ENCODE peak calls at places on chromosomes 1 and 21, in four cellular contexts. One of them, this sample, is unnamed.

GRCh38 chr1:188499690-188500089 is 1670.9 kb downstream of the PLA2G4A start:
- DNase-seq in HepG2: no peak
- DNase-seq in A549: no peak
- DNase-seq in GM12878: no peak
- DNase-seq in this sample: no peak

GRCh38 chr1:207933205-207933800 is 22.4 kb upstream of the CD34 start:
- DNase-seq in HepG2: no peak
- DNase-seq in A549: no peak
- DNase-seq in GM12878: no peak
- DNase-seq in this sample: peak

GRCh38 chr1:145926706-145927072 is 595 bp downstream of the RBM8A start:
- DNase-seq in HepG2: no peak
- DNase-seq in GM12878: no peak
- DNase-seq in A549: no peak
- DNase-seq in this sample: no peak

GRCh38 chr1:196393742-196394141 is 214.5 kb downstream of the KCNT2 start:
- DNase-seq in A549: no peak
- DNase-seq in HepG2: no peak
- DNase-seq in GM12878: no peak
- DNase-seq in this sample: no peak

GRCh38 chr1:111251570-111251969 is 24.1 kb downstream of the CHI3L2 start:
- DNase-seq in HepG2: no peak
- DNase-seq in GM12878: no peak
- DNase-seq in A549: no peak
- DNase-seq in this sample: no peak

GRCh38 chr21:15221799-15222386 is 157.1 kb upstream of the NRIP1 start:
- DNase-seq in GM12878: no peak
- DNase-seq in HepG2: peak
- DNase-seq in A549: peak
- DNase-seq in this sample: no peak

GRCh38 chr1:107668762-107669161 is 296.2 kb downstream of the VAV3 start:
- DNase-seq in A549: no peak
- DNase-seq in HepG2: no peak
- DNase-seq in GM12878: no peak
- DNase-seq in this sample: no peak

GRCh38 chr1:93716974-93717373 is 35.3 kb upstream of the BCAR3 start:
- DNase-seq in GM12878: no peak
- DNase-seq in HepG2: no peak
- DNase-seq in A549: peak
- DNase-seq in this sample: no peak

GRCh38 chr1:218850367-218850766 is 323.3 kb upstream of the LYPLAL1 start:
- DNase-seq in GM12878: no peak
- DNase-seq in A549: no peak
- DNase-seq in HepG2: no peak
- DNase-seq in this sample: no peak

GRCh38 chr1:63454269-63454668 is 68.8 kb downstream of the ITGB3BP start:
- DNase-seq in A549: peak
- DNase-seq in HepG2: peak
- DNase-seq in GM12878: no peak
- DNase-seq in this sample: no peak

GRCh38 chr1:213327318-213327667 is 276.3 kb downstream of the RPS6KC1 start:
- DNase-seq in GM12878: no peak
- DNase-seq in HepG2: no peak
- DNase-seq in A549: peak
- DNase-seq in this sample: no peak

GRCh38 chr1:220564216-220564615 is 36.3 kb downstream of the MARK1 start:
- DNase-seq in HepG2: no peak
- DNase-seq in GM12878: no peak
- DNase-seq in A549: no peak
- DNase-seq in this sample: no peak

GRCh38 chr1:83516369-83516768 is 482.6 kb downstream of the TTLL7 start:
- DNase-seq in A549: no peak
- DNase-seq in GM12878: no peak
- DNase-seq in HepG2: no peak
- DNase-seq in this sample: no peak

GRCh38 chr1:197327776-197328364 is 59.8 kb downstream of the CRB1 start:
- DNase-seq in A549: peak
- DNase-seq in HepG2: no peak
- DNase-seq in GM12878: no peak
- DNase-seq in this sample: no peak

GRCh38 chr1:198234511-198235251 is 77.9 kb downstream of the NEK7 start:
- DNase-seq in GM12878: no peak
- DNase-seq in A549: no peak
- DNase-seq in HepG2: no peak
- DNase-seq in this sample: no peak

GRCh38 chr1:114331936-114332335 is 178.3 kb upstream of the SYT6 start:
- DNase-seq in HepG2: no peak
- DNase-seq in GM12878: no peak
- DNase-seq in A549: no peak
- DNase-seq in this sample: no peak

GRCh38 chr1:12527564-12527963 is 90.4 kb downstream of the DHRS3 start:
- DNase-seq in A549: no peak
- DNase-seq in GM12878: no peak
- DNase-seq in HepG2: no peak
- DNase-seq in this sample: no peak

GRCh38 chr1:12529640-12530174 is 88.3 kb downstream of the DHRS3 start:
- DNase-seq in GM12878: no peak
- DNase-seq in HepG2: no peak
- DNase-seq in A549: no peak
- DNase-seq in this sample: no peak

GRCh38 chr1:12524266-12524665 is 93.7 kb downstream of the DHRS3 start:
- DNase-seq in GM12878: no peak
- DNase-seq in HepG2: no peak
- DNase-seq in A549: no peak
- DNase-seq in this sample: no peak

GRCh38 chr1:12528021-12528852 is 89.8 kb downstream of the DHRS3 start:
- DNase-seq in HepG2: peak
- DNase-seq in A549: peak
- DNase-seq in GM12878: no peak
- DNase-seq in this sample: peak

GRCh38 chr1:12525311-12526181 is 92.5 kb downstream of the DHRS3 start:
- DNase-seq in HepG2: peak
- DNase-seq in GM12878: no peak
- DNase-seq in A549: peak
- DNase-seq in this sample: peak
- TF ChIP-seq JUNB in HepG2: peak
- TF ChIP-seq JUNB in GM12878: no peak
- TF ChIP-seq JUNB in A549: no peak
- TF ChIP-seq JUNB in this sample: no peak

GRCh38 chr1:20720631-20721051 is 2.8 kb upstream of the KIF17 start:
- DNase-seq in GM12878: no peak
- DNase-seq in HepG2: no peak
- DNase-seq in A549: no peak
- DNase-seq in this sample: no peak
- TF ChIP-seq USF2 in GM12878: no peak
- TF ChIP-seq USF2 in HepG2: no peak
- TF ChIP-seq USF2 in A549: no peak
- TF ChIP-seq USF2 in this sample: no peak

GRCh38 chr21:34279883-34280282 is 83.9 kb upstream of the KCNE2 start:
- DNase-seq in GM12878: no peak
- DNase-seq in HepG2: no peak
- DNase-seq in A549: no peak
- DNase-seq in this sample: no peak

GRCh38 chr21:34280987-34281386 is 82.8 kb upstream of the KCNE2 start:
- DNase-seq in A549: no peak
- DNase-seq in GM12878: no peak
- DNase-seq in HepG2: no peak
- DNase-seq in this sample: no peak

GRCh38 chr21:34282223-34282622 is 81.6 kb upstream of the KCNE2 start:
- DNase-seq in A549: no peak
- DNase-seq in HepG2: no peak
- DNase-seq in GM12878: no peak
- DNase-seq in this sample: no peak

GRCh38 chr21:34279285-34279684 is 84.5 kb upstream of the KCNE2 start:
- DNase-seq in A549: no peak
- DNase-seq in HepG2: no peak
- DNase-seq in GM12878: no peak
- DNase-seq in this sample: no peak

DNA sequence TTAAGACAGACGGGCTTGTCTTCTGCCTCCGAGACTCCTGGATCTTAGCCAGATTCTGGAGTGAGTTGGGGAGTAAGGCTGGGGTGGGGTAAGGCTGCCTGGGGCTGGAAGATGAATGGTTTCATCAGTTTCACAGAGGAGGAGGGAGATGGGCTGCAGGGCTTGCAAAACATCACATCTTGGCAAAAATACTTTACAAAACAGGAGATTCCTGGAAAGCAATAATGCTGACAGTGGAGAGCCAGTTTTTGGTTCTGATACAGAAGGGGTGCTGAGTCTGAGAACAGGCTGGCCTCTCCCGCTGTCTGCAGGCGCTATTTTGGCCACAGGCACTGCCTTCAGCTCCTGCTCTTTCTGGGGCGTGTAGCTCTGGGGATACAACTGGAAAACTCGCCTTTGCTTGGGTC is 83.4 kb upstream of the KCNE2 start:
- DNase-seq in HepG2: no peak
- DNase-seq in A549: no peak
- DNase-seq in GM12878: no peak
- DNase-seq in this sample: peak
- TF ChIP-seq JUNB in HepG2: no peak
- TF ChIP-seq JUNB in A549: no peak
- TF ChIP-seq JUNB in GM12878: no peak
- TF ChIP-seq JUNB in this sample: no peak

DNA sequence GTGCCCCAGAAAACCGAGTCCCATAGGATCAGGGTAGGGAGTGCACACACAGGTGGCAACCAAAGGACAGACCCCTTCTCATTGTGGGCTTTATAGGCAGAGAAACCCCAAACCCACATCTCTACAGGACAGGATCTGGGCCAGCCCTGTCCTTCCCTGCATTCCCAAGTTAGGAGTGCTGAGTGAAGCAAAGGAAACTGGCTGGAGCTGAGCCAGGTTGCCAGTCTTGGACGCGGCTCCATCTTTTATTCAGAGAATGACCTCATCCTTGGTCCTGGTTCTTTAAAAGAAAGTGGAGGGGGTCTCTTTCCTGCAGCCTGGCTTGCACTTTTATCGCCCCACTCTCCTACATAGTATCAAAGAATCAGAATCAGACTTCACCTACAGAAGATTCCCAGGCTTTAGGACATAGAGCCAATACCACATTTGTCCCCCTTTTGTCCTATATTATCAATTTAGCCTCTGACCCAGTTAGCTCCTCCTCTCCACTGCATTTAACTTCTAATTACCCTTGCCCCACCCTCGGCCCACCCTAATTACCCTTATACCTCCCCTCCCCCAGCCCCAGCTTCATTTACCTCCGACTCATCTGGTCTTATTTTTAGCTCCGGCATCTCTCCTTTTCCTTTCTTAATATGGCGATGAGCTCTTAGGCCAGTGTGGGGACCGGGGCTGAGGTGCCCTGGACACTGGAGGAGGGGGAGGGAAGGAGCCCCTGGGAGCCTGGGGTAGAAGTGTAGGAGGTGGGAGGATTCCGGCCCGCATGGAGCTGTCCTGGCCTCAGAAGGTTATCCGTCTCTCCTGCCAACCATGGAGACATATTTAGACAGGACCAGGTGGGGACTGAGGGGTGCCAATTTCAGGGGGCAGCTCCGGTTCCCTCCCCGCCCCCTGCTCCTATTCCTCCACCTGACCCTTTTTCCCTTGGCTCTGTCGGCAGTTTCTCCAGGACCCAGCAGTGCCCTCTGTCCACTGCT is at the start of gene CASQ1:
- DNase-seq in HepG2: no peak
- DNase-seq in A549: no peak
- DNase-seq in GM12878: no peak
- DNase-seq in this sample: no peak
- TF ChIP-seq USF2 in HepG2: no peak
- TF ChIP-seq USF2 in A549: no peak
- TF ChIP-seq USF2 in GM12878: no peak
- TF ChIP-seq USF2 in this sample: no peak

GRCh38 chr1:23224721-23225648 is 7.7 kb upstream of the HTR1D start:
- DNase-seq in A549: no peak
- DNase-seq in GM12878: no peak
- DNase-seq in HepG2: no peak
- DNase-seq in this sample: no peak
- TF ChIP-seq JUNB in A549: no peak
- TF ChIP-seq JUNB in GM12878: no peak
- TF ChIP-seq JUNB in HepG2: no peak
- TF ChIP-seq JUNB in this sample: no peak

DNA sequence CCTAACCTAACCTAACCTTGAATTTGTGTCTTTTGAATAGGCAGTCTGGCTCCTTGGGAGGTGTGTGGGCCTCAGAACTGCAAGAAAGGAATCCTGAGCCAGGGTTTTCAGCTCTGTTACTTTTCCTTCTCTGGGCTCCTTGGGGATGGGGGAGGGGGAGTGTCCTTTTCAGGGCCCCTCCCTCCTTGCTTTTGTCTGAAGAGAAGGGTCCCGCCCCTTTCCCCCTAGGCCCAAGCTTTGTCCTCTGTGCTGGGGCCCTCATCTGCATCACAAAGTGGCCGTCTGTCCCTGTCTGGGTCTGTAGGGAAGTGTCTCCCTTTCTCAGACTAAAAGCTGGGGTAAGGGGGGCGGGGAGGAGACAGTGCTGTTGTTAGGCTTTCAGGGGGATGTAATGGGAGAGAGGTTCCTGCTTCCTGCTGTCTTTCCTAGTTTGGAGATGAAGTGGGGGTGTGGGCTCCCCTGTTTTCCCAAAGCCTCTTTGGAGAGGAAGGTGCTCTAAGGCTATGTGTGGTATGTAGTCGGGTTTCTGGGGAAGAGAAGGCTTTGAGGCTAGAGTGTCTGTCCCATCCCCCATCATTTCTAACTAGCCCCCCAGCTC is 3.1 kb downstream of the AGO1 start:
- DNase-seq in A549: no peak
- DNase-seq in GM12878: no peak
- DNase-seq in HepG2: no peak
- DNase-seq in this sample: peak
- TF ChIP-seq USF2 in A549: no peak
- TF ChIP-seq USF2 in GM12878: no peak
- TF ChIP-seq USF2 in HepG2: no peak
- TF ChIP-seq USF2 in this sample: no peak

GRCh38 chr1:118186026-118186425 is 998 bp upstream of the SPAG17 start:
- DNase-seq in GM12878: no peak
- DNase-seq in A549: no peak
- DNase-seq in HepG2: no peak
- DNase-seq in this sample: no peak

GRCh38 chr1:118184737-118185082 is 318 bp downstream of the SPAG17 start:
- DNase-seq in GM12878: no peak
- DNase-seq in HepG2: no peak
- DNase-seq in A549: peak
- DNase-seq in this sample: peak

GRCh38 chr1:118185083-118185899 is at the start of gene SPAG17:
- DNase-seq in HepG2: no peak
- DNase-seq in GM12878: no peak
- DNase-seq in A549: peak
- DNase-seq in this sample: peak
- TF ChIP-seq JUNB in HepG2: no peak
- TF ChIP-seq JUNB in GM12878: no peak
- TF ChIP-seq JUNB in A549: no peak
- TF ChIP-seq JUNB in this sample: no peak